ENCODE peak calls at places on chromosomes 3 and 15, in four cellular contexts. E is endodermal cell; K is thoracic aorta; N is CD4-positive, CD25-positive, alpha-beta regulatory T cell. B is an unnamed sample.

GRCh38 chr3:196096382-196096953 is 14.6 kb upstream of the TFRC start:
- DNase-seq in E (no peak), K (no peak), N (no peak), B (no peak)

GRCh38 chr15:40064231-40064894 is 25.4 kb upstream of the SRP14 start:
- DNase-seq in E (peak; percentile 87), K (no peak), N (no peak), B (no peak)

GRCh38 chr3:12192173-12192572 is 33.5 kb upstream of the TIMP4 start:
- DNase-seq in E (no peak), K (no peak), N (no peak), B (no peak)

GRCh38 chr3:2765002-2765579 is 345.1 kb downstream of the IL5RA start:
- DNase-seq in E (peak; percentile 63), K (no peak), N (no peak), B (no peak)

GRCh38 chr3:57556459-57557087 is 499 bp downstream of the PDE12 start:
- DNase-seq in E (no peak), K (no peak), N (no peak), B (no peak)

GRCh38 chr15:73940061-73940981 is 14.1 kb downstream of the LOXL1 start:
- DNase-seq in E (no peak), K (no peak), N (no peak), B (peak; percentile 62)

GRCh38 chr15:66901336-66902100 is 163.9 kb upstream of the SMAD3 start:
- DNase-seq in E (peak; percentile 38), K (no peak), N (no peak), B (no peak)

GRCh38 chr3:5057857-5058324 is 64.2 kb upstream of the ARL8B start:
- DNase-seq in E (peak; percentile 74), K (peak; percentile 67), N (peak; percentile 36), B (peak; percentile 89)

GRCh38 chr15:29130461-29130860 is 139.2 kb downstream of the NSMCE3 start:
- DNase-seq in E (no peak), K (no peak), N (no peak), B (no peak)

GRCh38 chr3:141686477-141687280 is 51.4 kb upstream of the RNF7 start:
- DNase-seq in E (no peak), K (no peak), N (no peak), B (peak; percentile 13)

GRCh38 chr15:64702816-64703631 is 72.4 kb downstream of the RBPMS2 start:
- DNase-seq in E (peak; percentile 99), K (peak; percentile 96), N (peak; percentile 93), B (peak; percentile 98)
- H3K4me1 ChIP-seq in E (peaks cover 7% of the 10 kb centered on the region), K (peaks cover 43% of the 10 kb centered on the region), N (peaks cover 50% of the 10 kb centered on the region), B (peaks cover 45% of the 10 kb centered on the region)

DNA sequence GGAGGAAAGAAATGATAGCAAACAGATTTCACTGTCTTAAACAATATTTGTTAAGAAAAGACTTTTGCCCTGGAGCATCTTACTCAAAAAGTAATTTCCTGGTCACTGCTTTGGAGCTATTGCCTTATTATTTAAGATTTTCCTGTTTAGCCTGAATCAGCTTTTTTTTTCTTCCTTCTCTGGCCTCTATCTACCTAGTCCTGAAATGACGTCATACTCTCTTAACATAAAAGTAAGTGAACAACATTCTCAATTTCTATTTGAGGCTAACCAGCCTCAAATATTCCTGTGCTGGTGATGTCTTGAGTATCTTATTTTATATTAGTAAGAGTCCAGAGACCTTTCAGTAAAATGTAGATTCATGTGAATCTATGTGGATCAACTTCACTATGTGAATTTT is 221.9 kb upstream of the ALCAM start:
- DNase-seq in E (no peak), K (no peak), N (no peak), B (no peak)
- H3K4me1 ChIP-seq in E (no peaks in the 10 kb centered on the region), K (no peaks in the 10 kb centered on the region), N (no peaks in the 10 kb centered on the region), B (no peaks in the 10 kb centered on the region)

GRCh38 chr15:70789213-70789612 is 25.9 kb upstream of the UACA start:
- DNase-seq in E (no peak), K (no peak), N (no peak), B (peak; percentile 30)
- H3K4me1 ChIP-seq in E (no peaks in the 10 kb centered on the region), K (no peaks in the 10 kb centered on the region), N (no peaks in the 10 kb centered on the region), B (no peaks in the 10 kb centered on the region)

DNA sequence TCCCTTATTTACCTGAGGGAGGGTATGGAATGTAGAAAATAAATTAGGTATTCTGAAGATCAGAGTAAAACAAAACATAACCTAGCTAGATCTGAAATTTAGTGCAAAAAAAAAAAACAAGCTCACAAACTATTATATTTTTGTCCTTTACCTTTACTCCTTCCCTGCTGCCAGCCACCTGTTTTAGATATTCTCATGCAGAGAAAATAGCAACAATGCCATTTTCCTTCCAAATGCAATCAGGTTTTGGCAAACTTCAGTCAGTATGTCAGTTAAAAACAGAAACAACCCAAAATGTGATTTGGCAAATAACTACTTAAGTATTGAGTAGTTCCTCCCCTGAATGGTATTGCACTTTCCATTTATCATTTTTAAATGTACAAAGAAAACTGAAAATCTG is 35.8 kb downstream of the PEAK1 start:
- DNase-seq in E (no peak), K (no peak), N (no peak), B (no peak)
- H3K4me1 ChIP-seq in E (no peaks in the 10 kb centered on the region), K (peaks cover 13% of the 10 kb centered on the region), N (no peaks in the 10 kb centered on the region), B (no peaks in the 10 kb centered on the region)

DNA sequence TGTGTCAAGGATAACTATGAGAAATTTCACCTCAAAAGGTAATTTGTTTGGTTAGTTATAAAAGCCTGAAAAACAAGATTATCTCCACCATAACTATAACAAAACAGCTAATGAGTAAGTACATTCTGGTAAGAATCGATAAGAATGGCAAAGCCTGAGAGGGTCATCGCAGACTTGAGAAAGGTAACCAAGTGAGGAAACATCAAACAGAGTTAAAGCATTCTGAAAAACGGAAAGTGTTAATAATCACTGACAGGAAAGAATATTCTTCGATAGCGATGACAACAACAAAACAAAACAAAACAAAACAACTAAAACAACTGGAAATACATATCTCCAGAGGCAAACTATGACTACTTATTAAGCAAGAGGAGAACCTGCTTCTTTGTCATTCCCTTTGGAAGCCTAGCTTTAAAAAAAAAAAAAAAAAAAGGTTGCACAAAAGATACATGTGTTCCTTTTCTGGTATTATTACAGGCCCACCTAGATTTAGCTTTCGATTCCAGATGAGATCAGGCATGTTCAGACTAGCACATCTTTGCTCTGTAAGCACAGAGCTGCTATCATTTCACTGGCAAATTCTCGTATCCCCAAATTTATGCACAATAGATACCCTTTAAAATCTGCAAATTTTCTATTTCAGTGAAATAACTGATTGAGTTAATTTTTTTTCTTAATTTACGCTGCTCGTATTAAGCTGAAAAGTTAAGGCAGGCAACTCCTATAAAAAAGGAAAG is 155.6 kb downstream of the TIGIT start:
- DNase-seq in E (no peak), K (no peak), N (no peak), B (no peak)
- H3K4me1 ChIP-seq in E (no peaks in the 10 kb centered on the region), K (peaks cover 9% of the 10 kb centered on the region), N (peaks cover 6% of the 10 kb centered on the region), B (no peaks in the 10 kb centered on the region)

GRCh38 chr3:99864289-99864688 is 46.6 kb downstream of the CMSS1 start:
- DNase-seq in E (no peak), K (no peak), N (no peak), B (no peak)
- H3K4me1 ChIP-seq in E (peaks cover 5% of the 10 kb centered on the region), K (peaks cover 70% of the 10 kb centered on the region), N (peaks cover 13% of the 10 kb centered on the region), B (peaks cover 20% of the 10 kb centered on the region)

DNA sequence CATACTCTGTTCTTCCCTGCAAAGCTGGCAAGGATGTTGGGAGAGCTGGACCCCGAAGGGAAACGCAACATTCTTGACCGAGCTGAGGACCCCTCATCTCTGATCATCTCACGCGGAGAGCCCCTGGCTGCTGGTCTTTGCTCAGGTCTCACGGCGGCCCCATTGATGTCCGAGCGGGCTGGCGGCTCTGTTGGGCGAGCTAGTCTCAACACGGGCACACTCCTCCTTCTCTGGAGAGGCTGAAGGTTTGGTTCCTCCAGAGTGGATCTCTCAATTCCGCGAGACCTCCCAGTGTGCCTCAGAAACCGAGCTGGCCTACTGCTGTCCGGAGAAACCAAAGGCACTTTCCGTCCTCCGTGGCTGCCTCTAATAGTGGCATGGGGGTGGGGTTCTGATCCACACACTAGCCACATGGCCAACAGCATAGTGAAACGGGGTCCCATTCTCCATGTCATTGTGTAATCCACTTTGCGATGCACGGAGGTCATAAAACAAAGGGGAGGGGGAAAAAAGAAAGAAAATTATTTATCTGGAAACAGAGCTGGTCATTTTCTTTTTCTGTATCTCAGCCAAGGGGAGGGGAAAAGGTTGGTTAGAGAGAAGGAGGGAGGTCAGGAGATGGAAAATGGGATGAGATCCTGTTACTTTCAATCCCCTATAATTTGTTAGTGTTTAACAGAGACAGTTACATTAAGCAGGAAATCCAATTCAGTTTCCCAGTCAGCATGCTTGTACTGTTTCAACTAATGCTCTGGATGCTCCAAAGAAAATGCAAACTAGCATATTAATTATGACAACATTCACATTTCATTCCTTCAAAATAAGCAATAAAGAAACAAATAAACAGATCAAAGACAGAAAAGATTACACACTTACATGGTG is 1.3 kb downstream of the CCDC80 start:
- DNase-seq in E (no peak), K (no peak), N (no peak), B (no peak)
- H3K4me1 ChIP-seq in E (peaks cover 11% of the 10 kb centered on the region), K (peaks cover 8% of the 10 kb centered on the region), N (peaks cover 8% of the 10 kb centered on the region), B (peaks cover 3% of the 10 kb centered on the region)